ENCODE peak calls at places on chromosomes 4 and X, in five cellular contexts. T, M, B, Q and C are unnamed samples.

GRCh38 chr4:171170671-171171070 is 642.5 kb upstream of the GALNTL6 start:
- DNase-seq in T (no peak), M (peak), B (no peak), Q (no peak), C (no peak)

GRCh38 chrX:129653181-129653984 is 1.4 kb downstream of the APLN start:
- DNase-seq in T (no peak), M (no peak), B (no peak), Q (no peak), C (no peak)

GRCh38 chrX:7120578-7121219 is 26.8 kb upstream of the STS start:
- DNase-seq in T (no peak), M (no peak), B (no peak), Q (no peak), C (no peak)

GRCh38 chr4:99921174-99921573 is 25.2 kb downstream of the DNAJB14 start:
- DNase-seq in T (no peak), M (no peak), B (no peak), Q (no peak), C (no peak)

GRCh38 chr4:82578935-82579334 is 17.1 kb upstream of the TMEM150C start:
- DNase-seq in T (no peak), M (no peak), B (peak), Q (no peak), C (no peak)

GRCh38 chr4:143389543-143390195 is 53.0 kb downstream of the GAB1 start:
- DNase-seq in T (no peak), M (no peak), B (no peak), Q (no peak), C (no peak)

GRCh38 chr4:821631-822030 is 4.3 kb downstream of the CPLX1 start:
- DNase-seq in T (peak), M (no peak), B (no peak), Q (no peak), C (no peak)

GRCh38 chrX:20374866-20375530 is 108.3 kb upstream of the RPS6KA3 start:
- DNase-seq in T (no peak), M (no peak), B (no peak), Q (no peak), C (no peak)

GRCh38 chrX:112651766-112652165 is 28.0 kb downstream of the LHFPL1 start:
- DNase-seq in T (no peak), M (no peak), B (no peak), Q (no peak), C (no peak)

GRCh38 chr4:13940921-13941320 is 313.4 kb upstream of the BOD1L1 start:
- DNase-seq in T (no peak), M (no peak), B (no peak), Q (no peak), C (no peak)

GRCh38 chr4:150238591-150238990 is 160.3 kb downstream of the DCLK2 start:
- DNase-seq in T (no peak), M (no peak), B (no peak), Q (no peak), C (no peak)

GRCh38 chrX:69238153-69238959 is 73.1 kb upstream of the PJA1 start:
- DNase-seq in T (peak), M (no peak), B (no peak), Q (no peak), C (no peak)

GRCh38 chrX:69238960-69239231 is 73.6 kb upstream of the PJA1 start:
- DNase-seq in T (no peak), M (no peak), B (no peak), Q (no peak), C (no peak)

GRCh38 chrX:69234624-69235023 is 69.4 kb upstream of the PJA1 start:
- DNase-seq in T (no peak), M (no peak), B (no peak), Q (no peak), C (no peak)

GRCh38 chrX:69236641-69237040 is 71.4 kb upstream of the PJA1 start:
- DNase-seq in T (no peak), M (no peak), B (no peak), Q (no peak), C (no peak)

DNA sequence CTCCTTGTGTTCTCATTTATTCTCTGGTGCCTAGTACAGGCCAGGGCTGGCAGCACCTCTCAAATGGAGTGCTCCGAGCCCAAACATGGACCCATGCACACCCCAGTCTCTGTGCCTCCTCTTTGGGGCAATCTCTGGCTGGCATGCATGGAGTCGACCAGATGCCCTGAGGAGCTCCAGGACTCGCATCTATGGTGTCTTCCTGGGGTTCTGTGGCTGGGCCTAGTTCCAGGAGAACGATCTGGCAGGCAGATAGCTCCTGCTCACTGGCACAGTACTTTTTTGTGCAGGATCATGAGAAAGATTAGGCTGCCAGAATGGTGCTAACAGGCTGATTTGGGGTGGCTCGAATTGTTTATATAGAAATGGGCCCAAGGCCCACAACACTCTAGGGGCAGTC is 72.0 kb upstream of the PJA1 start:
- DNase-seq in T (peak), M (no peak), B (no peak), Q (no peak), C (no peak)
- TF ChIP-seq CTCF in T (no peak), M (no peak), B (no peak), Q (no peak), C (no peak)

DNA sequence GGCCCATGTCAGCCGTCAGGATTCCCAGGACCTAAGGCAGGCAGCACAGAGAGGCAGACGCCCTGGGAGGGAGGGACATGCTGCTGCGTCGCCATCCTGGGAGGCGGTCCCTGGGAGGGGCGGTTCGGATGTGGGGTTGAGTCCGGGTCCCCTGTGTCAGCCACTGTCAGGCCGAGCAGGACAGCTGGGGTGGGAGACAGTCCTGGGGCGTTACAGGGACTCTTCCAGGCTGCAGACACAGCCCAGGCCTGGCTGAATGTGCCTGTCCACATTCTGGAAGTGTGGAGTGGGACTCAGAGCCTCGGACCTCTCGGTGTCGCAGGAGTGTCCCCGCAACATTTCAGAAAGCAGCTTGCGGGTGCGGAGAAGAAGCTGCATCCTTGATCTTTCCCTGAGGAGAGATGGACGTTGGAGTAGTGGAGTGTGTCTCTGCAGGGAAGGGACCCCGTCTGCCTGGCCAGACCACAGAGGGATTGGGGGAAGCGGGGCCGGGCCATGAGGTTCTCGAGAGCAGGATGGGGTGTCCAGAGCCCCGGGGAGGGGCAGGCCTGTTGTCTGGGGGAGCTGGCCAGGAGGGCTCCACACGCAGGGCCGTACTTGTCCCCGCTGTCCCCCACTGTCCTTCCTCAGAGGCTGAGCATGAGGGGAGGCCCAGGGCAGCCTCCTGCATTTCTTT is 6.1 kb downstream of the AKAP17A start:
- DNase-seq in T (no peak), M (no peak), B (no peak), Q (no peak), C (no peak)
- TF ChIP-seq CTCF in T (no peak), M (no peak), B (no peak), Q (no peak), C (no peak)

DNA sequence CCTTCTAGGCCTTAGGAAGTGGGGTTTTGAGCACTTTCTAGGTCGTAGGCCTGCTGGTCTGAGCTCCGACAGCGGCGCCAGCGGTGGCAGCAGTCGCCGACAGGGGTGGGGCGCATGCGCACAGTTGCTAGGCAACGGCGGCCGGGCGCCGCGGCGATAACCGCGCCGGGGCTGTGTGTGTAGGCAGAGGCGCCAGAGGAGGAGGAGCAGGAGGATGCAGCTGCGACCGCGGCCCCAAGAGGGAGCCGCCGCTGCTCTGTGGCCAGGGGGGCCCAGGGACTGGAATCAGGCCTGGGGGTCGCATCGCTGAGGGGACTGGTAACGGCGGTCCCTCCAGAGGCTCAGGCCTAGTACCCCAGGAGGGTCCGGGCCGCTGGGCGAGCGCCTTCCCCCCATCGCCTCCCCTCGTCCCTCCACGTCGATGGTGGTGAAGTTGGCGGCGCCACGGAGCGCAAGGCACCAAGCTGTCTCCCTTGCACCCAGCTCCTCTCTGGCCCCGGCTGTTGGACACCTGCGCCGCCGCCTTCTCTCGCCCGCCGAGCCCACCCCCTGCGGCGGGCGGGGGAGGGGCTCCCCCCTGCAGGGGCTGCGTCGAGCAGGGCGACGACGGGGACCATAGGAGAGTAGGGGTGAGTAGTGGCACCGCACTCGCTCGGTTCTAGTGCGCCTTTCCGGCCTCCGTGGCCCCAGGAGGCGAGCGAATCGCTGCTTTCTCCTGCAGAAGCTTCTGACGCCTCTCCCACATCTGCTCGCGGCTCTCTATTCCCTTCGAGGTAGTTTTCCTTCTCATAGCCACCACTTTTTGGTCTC is 58.6 kb upstream of the ZC4H2 start:
- DNase-seq in T (peak), M (peak), B (peak), Q (no peak), C (peak)
- TF ChIP-seq CTCF in T (peak), M (peak), B (peak), Q (peak), C (peak)

GRCh38 chr4:3747582-3747906 is 18.6 kb upstream of the ADRA2C start:
- DNase-seq in T (no peak), M (peak), B (peak), Q (no peak), C (peak)
- TF ChIP-seq CTCF in T (peak), M (peak), B (peak), Q (peak), C (peak)

GRCh38 chr4:25857851-25858400 is 4.9 kb downstream of the SEL1L3 start:
- DNase-seq in T (no peak), M (no peak), B (no peak), Q (no peak), C (no peak)

GRCh38 chr4:25860586-25861421 is 2.0 kb downstream of the SEL1L3 start:
- DNase-seq in T (no peak), M (no peak), B (no peak), Q (no peak), C (no peak)

GRCh38 chr4:25859429-25860148 is 3.2 kb downstream of the SEL1L3 start:
- DNase-seq in T (no peak), M (no peak), B (no peak), Q (no peak), C (no peak)

GRCh38 chr4:25856756-25857155 is 6.0 kb downstream of the SEL1L3 start:
- DNase-seq in T (no peak), M (no peak), B (no peak), Q (no peak), C (no peak)

GRCh38 chr4:25857403-25857802 is 5.4 kb downstream of the SEL1L3 start:
- DNase-seq in T (no peak), M (no peak), B (peak), Q (no peak), C (no peak)
- TF ChIP-seq CTCF in T (no peak), M (peak), B (peak), Q (peak), C (no peak)

GRCh38 chr4:40228497-40229365 is 31.9 kb downstream of the RHOH start:
- DNase-seq in T (no peak), M (peak), B (peak), Q (no peak), C (no peak)
- TF ChIP-seq CTCF in T (no peak), M (peak), B (peak), Q (peak), C (peak)

DNA sequence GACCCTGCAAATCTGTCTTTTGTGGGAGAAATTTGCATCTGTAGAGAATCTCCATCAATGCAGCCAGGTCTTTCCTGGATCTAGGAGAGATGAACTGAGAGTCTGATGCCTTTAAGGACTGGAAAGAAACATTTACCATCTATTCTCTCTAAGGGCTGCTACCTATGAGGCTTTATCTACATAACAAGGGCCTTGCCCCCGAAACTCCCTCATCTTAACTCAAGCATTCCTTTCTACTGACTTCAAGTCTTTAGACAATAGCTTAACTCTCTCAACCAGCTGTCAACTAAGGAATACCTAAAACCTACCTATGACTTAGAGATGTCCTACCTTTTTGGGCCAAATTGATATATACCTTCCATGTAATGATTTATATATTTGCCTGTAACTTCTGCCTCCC is 32.1 kb downstream of the MAGEB17 start:
- DNase-seq in T (no peak), M (no peak), B (peak), Q (no peak), C (no peak)
- TF ChIP-seq CTCF in T (no peak), M (no peak), B (no peak), Q (no peak), C (no peak)